ENCODE peak calls at places on chromosomes 13 and 19, in eight cellular contexts. I is aorta, H is Caki2, T is amniotic stem cell, X is T1000, V is EL, Y is Peyer's patch, B is nucleus accumbens. K is an unnamed sample.

GRCh38 chr13:99484405-99484981 is 16.8 kb upstream of the TM9SF2 start:
- DNase-seq in I (no peak), H (no peak), T (no peak), X (no peak), V (no peak), Y (no peak), B (no peak), K (peak; percentile 95)

GRCh38 chr19:16143399-16144215 is at the start of gene HSH2D:
- DNase-seq in I (peak; percentile 80), H (no peak), T (no peak), X (no peak), V (no peak), Y (peak; percentile 93), B (no peak), K (no peak)

GRCh38 chr13:85386424-85386823 is 412.8 kb downstream of the SLITRK6 start:
- DNase-seq in I (no peak), H (peak; percentile 4), T (no peak), X (no peak), V (no peak), Y (no peak), B (no peak), K (peak; percentile 5)

GRCh38 chr19:24033962-24034342 is 53.0 kb upstream of the ZNF254 start:
- DNase-seq in I (peak; percentile 79), H (no peak), T (peak; percentile 20), X (peak; percentile 24), V (peak; percentile 69), Y (peak; percentile 72), B (peak; percentile 9), K (peak; percentile 68)

GRCh38 chr13:83819611-83820010 is 62.7 kb downstream of the SLITRK1 start:
- DNase-seq in I (no peak), H (no peak), T (no peak), X (no peak), V (peak; percentile 29), Y (no peak), B (no peak), K (no peak)

GRCh38 chr19:55116232-55117062 is 990 bp downstream of the PPP1R12C start:
- DNase-seq in I (peak; percentile 88), H (peak; percentile 22), T (peak; percentile 46), X (peak; percentile 14), V (peak; percentile 76), Y (peak; percentile 64), B (peak; percentile 51), K (peak; percentile 73)

GRCh38 chr13:108269601-108270328 is at the start of gene TNFSF13B:
- DNase-seq in I (peak; percentile 80), H (peak; percentile 46), T (peak; percentile 12), X (no peak), V (peak; percentile 19), Y (peak; percentile 60), B (no peak), K (peak; percentile 61)

GRCh38 chr13:27783111-27783510 is 9.2 kb upstream of the GSX1 start:
- DNase-seq in I (no peak), H (no peak), T (no peak), X (no peak), V (no peak), Y (no peak), B (no peak), K (peak; percentile 29)

GRCh38 chr13:44406617-44407016 is 33.0 kb downstream of the SERP2 start:
- DNase-seq in I (no peak), H (no peak), T (no peak), X (no peak), V (no peak), Y (no peak), B (no peak), K (no peak)

GRCh38 chr19:7795555-7796161 is 32.6 kb downstream of the CLEC4M start:
- DNase-seq in I (no peak), H (no peak), T (no peak), X (no peak), V (no peak), Y (no peak), B (no peak), K (no peak)

GRCh38 chr13:79936368-79937136 is 404.4 kb downstream of the SPRY2 start:
- DNase-seq in I (peak; percentile 39), H (peak; percentile 96), T (peak; percentile 94), X (peak; percentile 39), V (peak; percentile 99), Y (no peak), B (peak; percentile 44), K (peak; percentile 98)

GRCh38 chr19:37966211-37967072 is 59.4 kb downstream of the SIPA1L3 start:
- DNase-seq in I (peak; percentile 53), H (no peak), T (no peak), X (peak; percentile 38), V (peak; percentile 57), Y (peak; percentile 56), B (no peak), K (no peak)

GRCh38 chr19:10037809-10038208 is 24.5 kb downstream of the RDH8 start:
- DNase-seq in I (no peak), H (no peak), T (no peak), X (no peak), V (no peak), Y (no peak), B (no peak), K (no peak)

GRCh38 chr13:73138276-73138950 is 79.6 kb downstream of the KLF5 start:
- DNase-seq in I (no peak), H (no peak), T (no peak), X (peak; percentile 22), V (peak; percentile 68), Y (no peak), B (no peak), K (no peak)

GRCh38 chr19:48962029-48962848 is 2.9 kb upstream of the FTL start:
- DNase-seq in I (no peak), H (peak; percentile 92), T (no peak), X (no peak), V (peak; percentile 61), Y (peak; percentile 92), B (no peak), K (no peak)

GRCh38 chr13:113775451-113776145 is 16.6 kb downstream of the TMEM255B start:
- DNase-seq in I (peak; percentile 59), H (no peak), T (no peak), X (no peak), V (no peak), Y (no peak), B (no peak), K (no peak)

GRCh38 chr13:46382224-46382623 is 4.8 kb downstream of the RUBCNL start:
- DNase-seq in I (no peak), H (no peak), T (no peak), X (no peak), V (no peak), Y (no peak), B (no peak), K (no peak)

GRCh38 chr19:32104465-32105235 is 240.8 kb upstream of the ZNF507 start:
- DNase-seq in I (no peak), H (peak; percentile 82), T (no peak), X (no peak), V (no peak), Y (no peak), B (no peak), K (peak; percentile 17)

GRCh38 chr19:51698296-51698695 is 5.2 kb downstream of the SPACA6 start:
- DNase-seq in I (no peak), H (no peak), T (no peak), X (no peak), V (peak; percentile 55), Y (no peak), B (no peak), K (no peak)

GRCh38 chr19:40671404-40671803 is 19.0 kb downstream of the NUMBL start:
- DNase-seq in I (no peak), H (no peak), T (no peak), X (no peak), V (no peak), Y (no peak), B (peak; percentile 31), K (no peak)

GRCh38 chr13:59144700-59145099 is 1019.0 kb downstream of the DIAPH3 start:
- DNase-seq in I (no peak), H (peak; percentile 6), T (no peak), X (no peak), V (no peak), Y (no peak), B (no peak), K (peak; percentile 9)

GRCh38 chr19:18220632-18221275 is 5.5 kb downstream of the PDE4C start:
- DNase-seq in I (no peak), H (no peak), T (no peak), X (no peak), V (no peak), Y (no peak), B (no peak), K (no peak)

GRCh38 chr13:49867834-49868233 is 68.3 kb downstream of the SPRYD7 start:
- DNase-seq in I (no peak), H (no peak), T (no peak), X (no peak), V (no peak), Y (no peak), B (no peak), K (no peak)

GRCh38 chr19:44807162-44807561 is 1.7 kb upstream of the BCAM start:
- DNase-seq in I (no peak), H (peak; percentile 69), T (no peak), X (no peak), V (no peak), Y (peak; percentile 80), B (no peak), K (no peak)

GRCh38 chr13:76725211-76725610 is 161.0 kb downstream of the KCTD12 start:
- DNase-seq in I (no peak), H (no peak), T (peak; percentile 35), X (no peak), V (peak; percentile 7), Y (no peak), B (no peak), K (peak; percentile 61)

GRCh38 chr13:26221399-26221720 is 754 bp downstream of the RNF6 start:
- DNase-seq in I (no peak), H (no peak), T (no peak), X (no peak), V (no peak), Y (no peak), B (no peak), K (no peak)

GRCh38 chr19:29421186-29421525 is 104.6 kb upstream of the VSTM2B start:
- DNase-seq in I (no peak), H (no peak), T (no peak), X (no peak), V (no peak), Y (no peak), B (no peak), K (no peak)

GRCh38 chr19:18119243-18120105 is 21.9 kb downstream of the MAST3 start:
- DNase-seq in I (no peak), H (no peak), T (no peak), X (no peak), V (no peak), Y (no peak), B (peak; percentile 76), K (no peak)

GRCh38 chr13:92097337-92097903 is 699.0 kb downstream of the GPC5 start:
- DNase-seq in I (no peak), H (no peak), T (no peak), X (no peak), V (no peak), Y (no peak), B (no peak), K (peak; percentile 62)

GRCh38 chr19:896434-896833 is 3.1 kb downstream of the RNU6-9 start:
- DNase-seq in I (no peak), H (no peak), T (no peak), X (no peak), V (no peak), Y (no peak), B (no peak), K (no peak)

GRCh38 chr13:21673592-21674270 is 2.9 kb downstream of the FGF9 start:
- DNase-seq in I (no peak), H (peak; percentile 19), T (no peak), X (no peak), V (peak; percentile 23), Y (peak; percentile 81), B (no peak), K (peak; percentile 38)

GRCh38 chr19:10565028-10565566 is 713 bp downstream of the KRI1 start:
- DNase-seq in I (no peak), H (no peak), T (no peak), X (no peak), V (peak; percentile 56), Y (no peak), B (no peak), K (peak; percentile 49)

GRCh38 chr19:6270822-6271221 is 9.0 kb downstream of the MLLT1 start:
- DNase-seq in I (no peak), H (no peak), T (no peak), X (no peak), V (no peak), Y (no peak), B (no peak), K (no peak)

GRCh38 chr19:31179471-31179852 is 169.8 kb downstream of the TSHZ3 start:
- DNase-seq in I (no peak), H (no peak), T (no peak), X (no peak), V (no peak), Y (no peak), B (no peak), K (no peak)